ENCODE peak calls at places on chromosome 20, in five cellular contexts. R is GM18507; X is GM20000; G is T-helper 2 cell; T is activated CD4-positive, alpha-beta T cell treated with anti-CD3 and anti-CD28 coated beads, Interleukin-2, amount 50 U/mL, for 48 hours. S is an unnamed sample.

GRCh38 chr20:63208346-63208924 is 7.5 kb downstream of the YTHDF1 start:
- DNase-seq in T (no peak), G (no peak), X (no peak), R (no peak), S (no peak)

GRCh38 chr20:38190166-38190565 is 25.1 kb upstream of the TGM2 start:
- DNase-seq in R (no peak), G (no peak), X (no peak), T (no peak), S (no peak)

GRCh38 chr20:23586735-23587525 is 18.6 kb upstream of the CST9L start:
- DNase-seq in G (no peak), X (no peak), R (no peak), T (no peak), S (no peak)

GRCh38 chr20:47747663-47748031 is 37.6 kb downstream of the SULF2 start:
- DNase-seq in G (no peak), T (no peak), R (no peak), X (no peak), S (no peak)

GRCh38 chr20:49877254-49877990 is 37.9 kb downstream of the SPATA2 start:
- DNase-seq in X (no peak), R (no peak), T (no peak), G (no peak), S (no peak)

GRCh38 chr20:62641749-62642665 is at the start of gene SLCO4A1:
- DNase-seq in X (peak), R (peak), G (peak), T (peak), S (no peak)

GRCh38 chr20:62030834-62031434 is 34.7 kb downstream of the TAF4 start:
- DNase-seq in G (no peak), R (peak), T (peak), X (peak), S (peak)

GRCh38 chr20:37914672-37915433 is 11.9 kb downstream of the VSTM2L start:
- DNase-seq in T (no peak), R (no peak), G (no peak), X (no peak), S (no peak)

GRCh38 chr20:8535403-8536003 is 403.4 kb downstream of the PLCB1 start:
- DNase-seq in G (no peak), R (no peak), X (peak), T (peak), S (no peak)

GRCh38 chr20:1866834-1867233 is 28.4 kb upstream of the SIRPA start:
- DNase-seq in G (no peak), T (no peak), R (no peak), X (no peak), S (no peak)